ENCODE peak calls at places on chromosomes 5 and 9, in four cellular contexts. K is activated gamma-delta T cell treated with Interleukin-2 at 50 U/mL for 16 hours; B is endodermal cell; R is stimulated activated CD4-positive, alpha-beta T cell treated with anti-CD3 and anti-CD28 coated beads, Interleukin-12 subunit alpha, Interleukin-12 subunit beta, amount 100 ng/mL, for 4 hours. F is an unnamed sample.

GRCh38 chr9:134943836-134944235 is 26.1 kb upstream of the FCN1 start:
- DNase-seq in B (no peak), R (no peak), K (no peak), F (no peak)

GRCh38 chr5:61019642-61020041 is 74.6 kb downstream of the NDUFAF2 start:
- DNase-seq in K (no peak), R (no peak), B (no peak), F (no peak)

GRCh38 chr5:12910611-12911010 is 1006.4 kb upstream of the CTNND2 start:
- DNase-seq in K (no peak), R (no peak), B (no peak), F (peak)

GRCh38 chr5:120297621-120298020 is 166.5 kb upstream of the PRR16 start:
- DNase-seq in B (no peak), R (no peak), K (no peak), F (no peak)

GRCh38 chr9:5493597-5494511 is 16.5 kb upstream of the PDCD1LG2 start:
- DNase-seq in K (no peak), R (peak), B (no peak), F (peak)

GRCh38 chr5:112289465-112289864 is 129.6 kb downstream of the EPB41L4A start:
- DNase-seq in R (no peak), K (no peak), B (peak), F (no peak)

GRCh38 chr5:121399879-121400278 is 451.8 kb upstream of the FTMT start:
- DNase-seq in K (no peak), B (no peak), R (no peak), F (no peak)

GRCh38 chr9:36137392-36138004 is 965 bp downstream of the GLIPR2 start:
- DNase-seq in R (no peak), B (peak), K (no peak), F (no peak)

GRCh38 chr5:73218552-73219171 is 45.7 kb downstream of the TMEM174 start:
- DNase-seq in R (no peak), B (peak), K (no peak), F (peak)

GRCh38 chr9:132216861-132217655 is 55.2 kb downstream of the NTNG2 start:
- DNase-seq in R (no peak), K (no peak), B (no peak), F (no peak)

GRCh38 chr5:174844971-174845370 is 120.6 kb downstream of the MSX2 start:
- DNase-seq in R (no peak), B (no peak), K (no peak), F (peak)

GRCh38 chr5:126455728-126456127 is 32.5 kb downstream of the GRAMD2B start:
- DNase-seq in K (no peak), B (no peak), R (no peak), F (no peak)

GRCh38 chr5:116394186-116394867 is 180.3 kb downstream of the SEMA6A start:
- DNase-seq in B (no peak), K (no peak), R (no peak), F (peak)

GRCh38 chr9:125435776-125436612 is 174.4 kb downstream of the GAPVD1 start:
- DNase-seq in R (no peak), K (no peak), B (no peak), F (no peak)

GRCh38 chr5:140372971-140373487 is 13.0 kb downstream of the SLC4A9 start:
- DNase-seq in B (peak), R (peak), K (peak), F (peak)

GRCh38 chr5:16791036-16791705 is 144.9 kb downstream of the MYO10 start:
- DNase-seq in K (no peak), B (no peak), R (no peak), F (peak)

GRCh38 chr9:109051733-109052132 is 38.4 kb upstream of the CTNNAL1 start:
- DNase-seq in B (no peak), K (no peak), R (no peak), F (no peak)

F was measured in MCF 10A.